ENCODE peak calls at places on chromosome 7, in six cellular contexts. One of them, this sample, is unnamed. For H3K4me1, the result is how much of the 10 kb centered on the place peaks cover.

GRCh38 chr7:34315032-34315431 is 343.0 kb upstream of the NPSR1 start:
- DNase-seq in heart left ventricle: no peak
- DNase-seq in H1: no peak
- DNase-seq in cardiac muscle cell: no peak
- DNase-seq in H9: no peak
- DNase-seq in adrenal gland: no peak
- DNase-seq in this sample: no peak

GRCh38 chr7:110790992-110791391 is 299.9 kb upstream of the LRRN3 start:
- DNase-seq in H1: no peak
- DNase-seq in H9: no peak
- DNase-seq in adrenal gland: no peak
- DNase-seq in heart left ventricle: no peak
- DNase-seq in cardiac muscle cell: no peak
- DNase-seq in this sample: no peak

GRCh38 chr7:154503962-154504550 is 451.9 kb downstream of the DPP6 start:
- DNase-seq in adrenal gland: no peak
- DNase-seq in H9: no peak
- DNase-seq in H1: no peak
- DNase-seq in cardiac muscle cell: peak
- DNase-seq in heart left ventricle: no peak
- DNase-seq in this sample: peak

GRCh38 chr7:44286618-44287487 is 38.5 kb downstream of the CAMK2B start:
- DNase-seq in heart left ventricle: peak
- DNase-seq in H1: no peak
- DNase-seq in H9: peak
- DNase-seq in adrenal gland: no peak
- DNase-seq in cardiac muscle cell: no peak
- DNase-seq in this sample: no peak

GRCh38 chr7:44449531-44449930 is 40.9 kb downstream of the NUDCD3 start:
- DNase-seq in heart left ventricle: no peak
- DNase-seq in cardiac muscle cell: no peak
- DNase-seq in H1: no peak
- DNase-seq in adrenal gland: no peak
- DNase-seq in H9: no peak
- DNase-seq in this sample: no peak

GRCh38 chr7:36286241-36286640 is 103.4 kb upstream of the ANLN start:
- DNase-seq in heart left ventricle: no peak
- DNase-seq in adrenal gland: no peak
- DNase-seq in cardiac muscle cell: no peak
- DNase-seq in H9: no peak
- DNase-seq in H1: no peak
- DNase-seq in this sample: no peak

GRCh38 chr7:73954861-73955260 is 73.1 kb upstream of the ELN start:
- DNase-seq in cardiac muscle cell: no peak
- DNase-seq in heart left ventricle: no peak
- DNase-seq in H1: no peak
- DNase-seq in adrenal gland: no peak
- DNase-seq in H9: no peak
- DNase-seq in this sample: no peak

GRCh38 chr7:102236592-102237287 is 49.9 kb upstream of the SH2B2 start:
- DNase-seq in adrenal gland: peak
- DNase-seq in H1: peak
- DNase-seq in heart left ventricle: peak
- DNase-seq in H9: peak
- DNase-seq in cardiac muscle cell: peak
- DNase-seq in this sample: peak

GRCh38 chr7:28853150-28853549 is 105.0 kb downstream of the TRIL start:
- DNase-seq in heart left ventricle: no peak
- DNase-seq in adrenal gland: no peak
- DNase-seq in H1: no peak
- DNase-seq in cardiac muscle cell: no peak
- DNase-seq in H9: no peak
- DNase-seq in this sample: no peak

GRCh38 chr7:46628389-46628788 is 707.3 kb upstream of the IGFBP3 start:
- DNase-seq in H1: no peak
- DNase-seq in cardiac muscle cell: no peak
- DNase-seq in heart left ventricle: no peak
- DNase-seq in adrenal gland: no peak
- DNase-seq in H9: no peak
- DNase-seq in this sample: no peak

GRCh38 chr7:108283252-108283651 is 153.1 kb upstream of the LAMB4 start:
- DNase-seq in H9: no peak
- DNase-seq in H1: no peak
- DNase-seq in heart left ventricle: no peak
- DNase-seq in adrenal gland: no peak
- DNase-seq in cardiac muscle cell: no peak
- DNase-seq in this sample: no peak

GRCh38 chr7:48887500-48887899 is 36.8 kb upstream of the CDC14C start:
- DNase-seq in heart left ventricle: peak
- DNase-seq in adrenal gland: no peak
- DNase-seq in H1: no peak
- DNase-seq in cardiac muscle cell: no peak
- DNase-seq in H9: no peak
- DNase-seq in this sample: no peak

GRCh38 chr7:143258830-143259229 is 4.4 kb upstream of the GSTK1 start:
- DNase-seq in cardiac muscle cell: no peak
- DNase-seq in H9: no peak
- DNase-seq in H1: no peak
- DNase-seq in adrenal gland: no peak
- DNase-seq in heart left ventricle: peak
- DNase-seq in this sample: no peak

GRCh38 chr7:157769870-157770213 is 433.0 kb downstream of the DNAJB6 start:
- DNase-seq in cardiac muscle cell: no peak
- DNase-seq in H1: no peak
- DNase-seq in adrenal gland: peak
- DNase-seq in heart left ventricle: no peak
- DNase-seq in H9: no peak
- DNase-seq in this sample: no peak

GRCh38 chr7:104767826-104768536 is 246.0 kb upstream of the KMT2E start:
- DNase-seq in adrenal gland: no peak
- DNase-seq in heart left ventricle: no peak
- DNase-seq in H9: no peak
- DNase-seq in H1: no peak
- DNase-seq in cardiac muscle cell: no peak
- DNase-seq in this sample: no peak

GRCh38 chr7:82056282-82056681 is 286.4 kb upstream of the HGF start:
- DNase-seq in H9: no peak
- DNase-seq in cardiac muscle cell: no peak
- DNase-seq in adrenal gland: no peak
- DNase-seq in H1: no peak
- DNase-seq in heart left ventricle: no peak
- DNase-seq in this sample: no peak

GRCh38 chr7:38781991-38782390 is 127.0 kb downstream of the VPS41 start:
- DNase-seq in heart left ventricle: no peak
- DNase-seq in H9: peak
- DNase-seq in H1: peak
- DNase-seq in cardiac muscle cell: no peak
- DNase-seq in adrenal gland: no peak
- DNase-seq in this sample: no peak

GRCh38 chr7:65966167-65966566 is 15.8 kb downstream of the GUSB start:
- DNase-seq in H1: no peak
- DNase-seq in heart left ventricle: no peak
- DNase-seq in adrenal gland: no peak
- DNase-seq in cardiac muscle cell: no peak
- DNase-seq in H9: no peak
- DNase-seq in this sample: no peak

GRCh38 chr7:66930341-66930740 is 9.3 kb downstream of the TMEM248 start:
- DNase-seq in cardiac muscle cell: peak
- DNase-seq in H9: peak
- DNase-seq in H1: peak
- DNase-seq in adrenal gland: peak
- DNase-seq in heart left ventricle: no peak
- DNase-seq in this sample: no peak

GRCh38 chr7:131212114-131212513 is 115.6 kb upstream of the MKLN1 start:
- DNase-seq in heart left ventricle: no peak
- DNase-seq in cardiac muscle cell: peak
- DNase-seq in H1: no peak
- DNase-seq in adrenal gland: no peak
- DNase-seq in H9: peak
- DNase-seq in this sample: no peak

GRCh38 chr7:93402944-93403343 is 170.8 kb downstream of the VPS50 start:
- DNase-seq in H9: no peak
- DNase-seq in cardiac muscle cell: no peak
- DNase-seq in H1: no peak
- DNase-seq in adrenal gland: no peak
- DNase-seq in heart left ventricle: no peak
- DNase-seq in this sample: no peak

GRCh38 chr7:32500922-32501341 is 5.6 kb downstream of the AVL9 start:
- DNase-seq in heart left ventricle: no peak
- DNase-seq in adrenal gland: peak
- DNase-seq in cardiac muscle cell: no peak
- DNase-seq in H9: no peak
- DNase-seq in H1: no peak
- DNase-seq in this sample: no peak

GRCh38 chr7:91940171-91940570 is 491 bp upstream of the AKAP9 start:
- DNase-seq in H1: no peak
- DNase-seq in adrenal gland: peak
- DNase-seq in heart left ventricle: no peak
- DNase-seq in H9: peak
- DNase-seq in cardiac muscle cell: peak
- DNase-seq in this sample: no peak

GRCh38 chr7:19069842-19070241 is 47.6 kb downstream of the TWIST1 start:
- DNase-seq in H1: no peak
- DNase-seq in heart left ventricle: no peak
- DNase-seq in cardiac muscle cell: no peak
- DNase-seq in H9: no peak
- DNase-seq in adrenal gland: no peak
- DNase-seq in this sample: no peak
- TF ChIP-seq CTCF in H1: peak
- TF ChIP-seq CTCF in heart left ventricle: no peak
- TF ChIP-seq CTCF in cardiac muscle cell: no peak
- TF ChIP-seq CTCF in H9: peak
- TF ChIP-seq CTCF in adrenal gland: no peak
- TF ChIP-seq CTCF in this sample: no peak

DNA sequence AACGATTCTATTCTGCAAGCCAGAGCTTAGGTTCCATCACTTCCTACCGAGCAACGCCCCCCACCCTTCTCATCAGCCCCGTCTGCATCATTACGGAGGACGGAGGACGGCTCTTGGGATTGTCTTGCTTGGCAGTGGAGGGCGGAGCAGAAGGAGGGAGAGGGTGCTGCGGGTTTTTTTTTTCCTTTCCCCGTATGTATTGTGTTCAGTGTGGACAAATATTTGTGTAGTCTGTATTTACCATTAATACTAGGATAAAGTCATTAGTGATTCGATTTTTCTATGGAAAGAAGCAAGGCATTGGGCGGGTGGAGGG is 125.1 kb downstream of the CLEC2L start:
- DNase-seq in H9: no peak
- DNase-seq in H1: no peak
- DNase-seq in cardiac muscle cell: no peak
- DNase-seq in heart left ventricle: no peak
- DNase-seq in adrenal gland: no peak
- DNase-seq in this sample: no peak
- H3K4me1 ChIP-seq in H9: under half
- H3K4me1 ChIP-seq in H1: under half
- H3K4me1 ChIP-seq in cardiac muscle cell: under half
- H3K4me1 ChIP-seq in heart left ventricle: under half
- H3K4me1 ChIP-seq in adrenal gland: under half
- H3K4me1 ChIP-seq in this sample: under half

DNA sequence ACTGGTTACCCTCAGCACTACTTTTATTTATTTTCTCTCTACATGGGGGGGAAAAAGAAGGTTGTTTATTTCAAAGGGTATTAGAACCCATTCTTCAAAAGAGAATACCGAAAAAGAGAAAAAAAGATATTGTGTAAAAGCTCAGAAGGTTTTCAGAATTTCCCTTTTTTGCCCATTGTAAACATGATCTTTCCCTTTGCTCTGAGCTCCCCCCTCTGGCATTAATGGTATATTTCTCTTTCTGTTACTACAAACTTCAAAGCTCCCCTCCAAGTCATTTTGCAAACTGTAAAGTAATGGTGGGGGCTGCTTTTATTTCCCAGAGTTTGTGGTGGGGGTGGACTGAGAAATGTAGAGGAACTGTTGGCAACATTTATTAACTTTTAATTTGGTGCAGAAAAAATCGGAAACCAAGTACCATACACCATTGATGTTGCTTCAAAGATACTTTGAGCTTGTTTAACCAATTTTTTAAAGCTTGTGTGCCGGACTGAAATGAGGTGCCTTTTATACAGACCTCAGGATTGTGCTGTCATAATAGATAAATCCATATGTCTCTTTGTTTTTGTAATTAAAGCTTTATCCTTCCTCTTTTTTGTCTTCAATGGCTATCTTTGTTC is 181.5 kb downstream of the EXOC4 start:
- DNase-seq in H1: no peak
- DNase-seq in adrenal gland: peak
- DNase-seq in cardiac muscle cell: no peak
- DNase-seq in heart left ventricle: no peak
- DNase-seq in H9: no peak
- DNase-seq in this sample: no peak
- TF ChIP-seq CTCF in H1: peak
- TF ChIP-seq CTCF in adrenal gland: peak
- TF ChIP-seq CTCF in cardiac muscle cell: peak
- TF ChIP-seq CTCF in heart left ventricle: peak
- TF ChIP-seq CTCF in H9: peak
- TF ChIP-seq CTCF in this sample: no peak

GRCh38 chr7:132575987-132576722 is at the start of gene PLXNA4:
- DNase-seq in H1: no peak
- DNase-seq in cardiac muscle cell: peak
- DNase-seq in H9: no peak
- DNase-seq in heart left ventricle: peak
- DNase-seq in adrenal gland: no peak
- DNase-seq in this sample: no peak

GRCh38 chr7:132576723-132577089 is 436 bp upstream of the PLXNA4 start:
- DNase-seq in adrenal gland: no peak
- DNase-seq in H9: no peak
- DNase-seq in H1: no peak
- DNase-seq in heart left ventricle: peak
- DNase-seq in cardiac muscle cell: peak
- DNase-seq in this sample: no peak

GRCh38 chr7:132574281-132574680 is 2.0 kb downstream of the PLXNA4 start:
- DNase-seq in heart left ventricle: no peak
- DNase-seq in H1: no peak
- DNase-seq in cardiac muscle cell: no peak
- DNase-seq in adrenal gland: no peak
- DNase-seq in H9: no peak
- DNase-seq in this sample: no peak

GRCh38 chr7:132577206-132578049 is 1.2 kb upstream of the PLXNA4 start:
- DNase-seq in adrenal gland: peak
- DNase-seq in cardiac muscle cell: peak
- DNase-seq in H9: peak
- DNase-seq in H1: no peak
- DNase-seq in heart left ventricle: peak
- DNase-seq in this sample: peak

DNA sequence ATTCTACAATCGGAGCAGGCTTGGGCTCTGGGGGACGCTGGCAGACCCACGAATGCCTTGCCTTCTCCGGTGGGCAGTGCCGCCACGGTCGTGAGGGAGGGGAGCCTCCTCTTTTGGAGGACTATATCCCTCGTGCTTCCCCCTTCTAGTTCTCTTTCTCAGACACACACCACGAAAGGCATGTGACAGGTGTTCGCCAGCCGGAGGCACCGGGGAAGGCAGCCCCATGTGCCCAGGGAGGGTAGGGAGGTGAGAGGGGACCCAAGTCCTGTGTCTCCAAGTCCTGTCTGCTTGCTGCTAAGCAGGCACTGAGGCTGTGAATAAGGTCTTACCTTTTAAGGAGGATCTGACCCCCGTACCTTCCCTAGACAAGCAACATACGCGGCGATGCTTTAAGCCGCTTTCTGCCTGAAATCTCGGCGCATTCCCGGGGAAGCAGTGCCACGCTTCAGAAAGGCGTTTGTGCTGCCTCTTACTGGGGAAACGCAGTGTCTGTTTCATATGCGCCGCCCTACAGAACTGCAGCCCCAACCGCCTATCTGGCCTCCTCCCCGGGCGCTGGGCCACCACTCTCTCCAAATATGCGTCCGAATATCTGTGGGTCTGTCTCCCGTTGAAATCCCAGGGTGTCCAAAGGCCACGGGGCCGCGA is 809 bp downstream of the PLXNA4 start:
- DNase-seq in H9: peak
- DNase-seq in adrenal gland: no peak
- DNase-seq in H1: no peak
- DNase-seq in cardiac muscle cell: peak
- DNase-seq in heart left ventricle: peak
- DNase-seq in this sample: no peak
- H3K4me1 ChIP-seq in H9: under half
- H3K4me1 ChIP-seq in adrenal gland: under half
- H3K4me1 ChIP-seq in H1: under half
- H3K4me1 ChIP-seq in cardiac muscle cell: under half
- H3K4me1 ChIP-seq in heart left ventricle: under half
- H3K4me1 ChIP-seq in this sample: under half

This sample was measured in mucosa of descending colon.